ENCODE peak calls at places on chromosome X, in five cellular contexts. Z is pancreas, B is AG09319, C is ELF-1, S is ovary. D is an unnamed sample.

GRCh38 chrX:76555816-76556215 is 128.3 kb downstream of the MAGEE1 start:
- DNase-seq in Z (no peak), B (no peak), C (peak), S (no peak), D (peak)

GRCh38 chrX:68018248-68019203 is 414.8 kb downstream of the OPHN1 start:
- DNase-seq in Z (no peak), B (no peak), C (peak), S (no peak), D (no peak)

GRCh38 chrX:48794993-48795501 is 6.8 kb upstream of the HDAC6 start:
- DNase-seq in Z (no peak), B (peak), C (peak), S (no peak), D (no peak)

GRCh38 chrX:8484360-8484759 is 19.7 kb downstream of the VCX3B start:
- DNase-seq in Z (no peak), B (no peak), C (no peak), S (no peak), D (no peak)

GRCh38 chrX:1164322-1165288 is 47.8 kb downstream of the CRLF2 start:
- DNase-seq in Z (peak), B (no peak), C (peak), S (no peak), D (no peak)

GRCh38 chrX:84144281-84144680 is 43.7 kb downstream of the RPS6KA6 start:
- DNase-seq in Z (no peak), B (no peak), C (no peak), S (no peak), D (no peak)

GRCh38 chrX:81564851-81565250 is 362.9 kb downstream of the SH3BGRL start:
- DNase-seq in Z (no peak), B (no peak), C (peak), S (no peak), D (no peak)

GRCh38 chrX:15512401-15512965 is 11.9 kb downstream of the BMX start:
- DNase-seq in Z (no peak), B (no peak), C (no peak), S (no peak), D (no peak)

GRCh38 chrX:153456161-153456560 is 10.3 kb upstream of the TREX2 start:
- DNase-seq in Z (no peak), B (no peak), C (no peak), S (peak), D (no peak)

GRCh38 chrX:28701222-28701621 is 114.0 kb downstream of the IL1RAPL1 start:
- DNase-seq in Z (no peak), B (no peak), C (no peak), S (no peak), D (no peak)

GRCh38 chrX:17527932-17528331 is 152.9 kb downstream of the NHS start:
- DNase-seq in Z (no peak), B (no peak), C (peak), S (no peak), D (no peak)

GRCh38 chrX:13750204-13750603 is 15.7 kb downstream of the OFD1 start:
- DNase-seq in Z (no peak), B (no peak), C (no peak), S (no peak), D (no peak)

GRCh38 chrX:72396117-72396516 is 90.4 kb upstream of the CITED1 start:
- DNase-seq in Z (no peak), B (no peak), C (no peak), S (no peak), D (no peak)

GRCh38 chrX:22057667-22058066 is 25.5 kb downstream of the PHEX start:
- DNase-seq in Z (no peak), B (no peak), C (no peak), S (no peak), D (no peak)

GRCh38 chrX:1440506-1440905 is 12.2 kb downstream of the ASMTL start:
- DNase-seq in Z (no peak), B (no peak), C (no peak), S (no peak), D (no peak)

GRCh38 chrX:8960809-8961413 is 73.0 kb downstream of the FAM9B start:
- DNase-seq in Z (no peak), B (peak), C (no peak), S (no peak), D (no peak)

D was measured in HuH-7.5.